ENCODE peak calls at places on chromosomes 1 and 21, in five cellular contexts. J is left lobe of liver, R is neural progenitor cell, L is sigmoid colon, D is choroid plexus epithelial cell. H is an unnamed sample.

GRCh38 chr21:42460391-42461184 is 35.4 kb downstream of the RSPH1 start:
- DNase-seq in L (no peak), J (no peak), R (peak; percentile 26), D (no peak), H (peak; percentile 40)

GRCh38 chr1:180258935-180259334 is 28.9 kb downstream of the LHX4 start:
- DNase-seq in J (no peak), L (no peak), D (no peak), R (no peak), H (no peak)

GRCh38 chr1:154730251-154730650 is 122.3 kb upstream of the ADAR start:
- DNase-seq in R (no peak), J (no peak), L (no peak), D (peak; percentile 60), H (no peak)

GRCh38 chr1:50704126-50704525 is 255.9 kb downstream of the FAF1 start:
- DNase-seq in J (no peak), L (no peak), R (peak; percentile 52), D (peak; percentile 66), H (no peak)

GRCh38 chr1:232385221-232385620 is 244.7 kb downstream of the SIPA1L2 start:
- DNase-seq in J (no peak), D (peak; percentile 89), R (no peak), L (peak; percentile 54), H (no peak)

GRCh38 chr1:13661539-13661938 is 38.4 kb upstream of the PRDM2 start:
- DNase-seq in L (no peak), R (no peak), J (no peak), D (no peak), H (no peak)

GRCh38 chr1:168362991-168363390 is 82.3 kb downstream of the TBX19 start:
- DNase-seq in J (no peak), D (no peak), L (no peak), R (no peak), H (no peak)

GRCh38 chr1:172482044-172482443 is 38.2 kb upstream of the PIGC start:
- DNase-seq in D (no peak), R (no peak), J (no peak), L (no peak), H (no peak)

GRCh38 chr1:205020466-205020865 is 22.5 kb upstream of the CNTN2 start:
- DNase-seq in D (no peak), J (no peak), R (no peak), L (no peak), H (no peak)

GRCh38 chr1:121587777-121588176 is 403.0 kb downstream of the SRGAP2C start:
- DNase-seq in R (no peak), J (no peak), D (no peak), L (no peak), H (no peak)

GRCh38 chr1:56356376-56356775 is 223.0 kb downstream of the PLPP3 start:
- DNase-seq in D (no peak), L (no peak), R (no peak), J (no peak), H (no peak)

GRCh38 chr1:38132681-38133080 is 86.1 kb upstream of the POU3F1 start:
- DNase-seq in L (no peak), J (no peak), R (no peak), D (no peak), H (no peak)

GRCh38 chr21:37145635-37146111 is 72.6 kb downstream of the TTC3 start:
- DNase-seq in R (peak; percentile 45), D (peak; percentile 96), J (no peak), L (no peak), H (no peak)

GRCh38 chr1:10217748-10218441 is 7.5 kb downstream of the KIF1B start:
- DNase-seq in R (no peak), L (no peak), J (peak; percentile 11), D (peak; percentile 52), H (no peak)

GRCh38 chr1:26666855-26667254 is 29.0 kb upstream of the ARID1A start:
- DNase-seq in J (no peak), D (peak; percentile 34), L (no peak), R (no peak), H (no peak)

GRCh38 chr1:202589190-202589680 is 121.0 kb downstream of the SYT2 start:
- DNase-seq in D (peak; percentile 99), J (peak; percentile 62), R (no peak), L (peak; percentile 97), H (peak; percentile 57)

GRCh38 chr1:203990118-203990517 is 82.8 kb upstream of the SOX13 start:
- DNase-seq in R (no peak), L (no peak), D (no peak), J (peak; percentile 11), H (no peak)

GRCh38 chr1:23422313-23422877 is 2.2 kb downstream of the TCEA3 start:
- DNase-seq in J (peak; percentile 85), D (peak; percentile 83), R (no peak), L (peak; percentile 90), H (peak; percentile 76)

GRCh38 chr1:156752843-156753486 is 1.5 kb upstream of the HDGF start:
- DNase-seq in D (peak; percentile 55), R (no peak), L (no peak), J (peak; percentile 58), H (peak; percentile 64)

GRCh38 chr1:155126494-155127104 is 1.1 kb upstream of the EFNA1 start:
- DNase-seq in R (peak; percentile 63), J (peak; percentile 79), D (peak; percentile 48), L (peak; percentile 74), H (peak; percentile 89)

GRCh38 chr1:64917328-64917861 is 49.0 kb downstream of the JAK1 start:
- DNase-seq in R (peak; percentile 12), L (peak; percentile 91), J (no peak), D (peak; percentile 97), H (no peak)

GRCh38 chr1:33169290-33170055 is 12.4 kb downstream of the TRIM62 start:
- DNase-seq in D (peak; percentile 67), R (peak; percentile 57), L (no peak), J (no peak), H (no peak)

GRCh38 chr21:25457411-25457810 is 149.9 kb downstream of the MRPL39 start:
- DNase-seq in R (no peak), J (no peak), L (no peak), D (peak; percentile 90), H (no peak)

GRCh38 chr1:94935476-94935875 is 8.6 kb upstream of the CNN3 start:
- DNase-seq in D (no peak), L (no peak), R (no peak), J (no peak), H (no peak)

GRCh38 chr1:39266269-39266668 is 61.8 kb downstream of the MACF1 start:
- DNase-seq in D (peak; percentile 53), R (peak; percentile 50), J (no peak), L (no peak), H (no peak)

H was measured in right lobe of liver.